ENCODE peak calls at places on chromosomes 6 and 20, in nine cellular contexts. One of them, this sample, is unnamed.

GRCh38 chr6:20691185-20691584 is 156.9 kb downstream of the CDKAL1 start:
- DNase-seq in A673: no peak
- DNase-seq in activated gamma-delta T cell treated with Interleukin-2 at 50 U/mL for 16 hours: no peak
- DNase-seq in PC-3: no peak
- DNase-seq in NCI-H1436 treated with DMSO at 0.1 percent for 48 hours: no peak
- DNase-seq in G401: peak
- DNase-seq in GM04504: no peak
- DNase-seq in H7: no peak
- DNase-seq in upper lobe of right lung: no peak
- DNase-seq in this sample: no peak

GRCh38 chr6:134316733-134317431 is 1.0 kb downstream of the SGK1 start:
- DNase-seq in A673: no peak
- DNase-seq in activated gamma-delta T cell treated with Interleukin-2 at 50 U/mL for 16 hours: no peak
- DNase-seq in PC-3: no peak
- DNase-seq in NCI-H1436 treated with DMSO at 0.1 percent for 48 hours: no peak
- DNase-seq in G401: peak
- DNase-seq in GM04504: no peak
- DNase-seq in H7: no peak
- DNase-seq in upper lobe of right lung: no peak
- DNase-seq in this sample: no peak

GRCh38 chr6:4736371-4736873 is 39.8 kb upstream of the CDYL start:
- DNase-seq in A673: no peak
- DNase-seq in activated gamma-delta T cell treated with Interleukin-2 at 50 U/mL for 16 hours: no peak
- DNase-seq in PC-3: no peak
- DNase-seq in NCI-H1436 treated with DMSO at 0.1 percent for 48 hours: no peak
- DNase-seq in G401: no peak
- DNase-seq in GM04504: no peak
- DNase-seq in H7: no peak
- DNase-seq in upper lobe of right lung: no peak
- DNase-seq in this sample: no peak

GRCh38 chr20:32278199-32278643 is 770 bp downstream of the KIF3B start:
- DNase-seq in A673: no peak
- DNase-seq in activated gamma-delta T cell treated with Interleukin-2 at 50 U/mL for 16 hours: no peak
- DNase-seq in PC-3: no peak
- DNase-seq in NCI-H1436 treated with DMSO at 0.1 percent for 48 hours: no peak
- DNase-seq in G401: no peak
- DNase-seq in GM04504: no peak
- DNase-seq in H7: peak
- DNase-seq in upper lobe of right lung: no peak
- DNase-seq in this sample: no peak

GRCh38 chr6:118464620-118465019 is 83.5 kb upstream of the PLN start:
- DNase-seq in A673: no peak
- DNase-seq in activated gamma-delta T cell treated with Interleukin-2 at 50 U/mL for 16 hours: no peak
- DNase-seq in PC-3: no peak
- DNase-seq in NCI-H1436 treated with DMSO at 0.1 percent for 48 hours: no peak
- DNase-seq in G401: no peak
- DNase-seq in GM04504: no peak
- DNase-seq in H7: no peak
- DNase-seq in upper lobe of right lung: no peak
- DNase-seq in this sample: no peak

GRCh38 chr6:154406301-154406700 is 49.7 kb upstream of the IPCEF1 start:
- DNase-seq in A673: no peak
- DNase-seq in activated gamma-delta T cell treated with Interleukin-2 at 50 U/mL for 16 hours: no peak
- DNase-seq in PC-3: no peak
- DNase-seq in NCI-H1436 treated with DMSO at 0.1 percent for 48 hours: no peak
- DNase-seq in G401: no peak
- DNase-seq in GM04504: no peak
- DNase-seq in H7: no peak
- DNase-seq in upper lobe of right lung: no peak
- DNase-seq in this sample: no peak

GRCh38 chr6:110875548-110876169 is 1.1 kb downstream of the AMD1 start:
- DNase-seq in A673: peak
- DNase-seq in activated gamma-delta T cell treated with Interleukin-2 at 50 U/mL for 16 hours: peak
- DNase-seq in PC-3: no peak
- DNase-seq in NCI-H1436 treated with DMSO at 0.1 percent for 48 hours: no peak
- DNase-seq in G401: peak
- DNase-seq in GM04504: no peak
- DNase-seq in H7: peak
- DNase-seq in upper lobe of right lung: peak
- DNase-seq in this sample: no peak

GRCh38 chr6:167849846-167850459 is 23.2 kb downstream of the AFDN start:
- DNase-seq in A673: no peak
- DNase-seq in activated gamma-delta T cell treated with Interleukin-2 at 50 U/mL for 16 hours: no peak
- DNase-seq in PC-3: peak
- DNase-seq in NCI-H1436 treated with DMSO at 0.1 percent for 48 hours: no peak
- DNase-seq in G401: peak
- DNase-seq in GM04504: no peak
- DNase-seq in H7: no peak
- DNase-seq in upper lobe of right lung: no peak
- DNase-seq in this sample: peak

GRCh38 chr20:45701104-45701503 is 734 bp upstream of the WFDC13 start:
- DNase-seq in A673: no peak
- DNase-seq in activated gamma-delta T cell treated with Interleukin-2 at 50 U/mL for 16 hours: no peak
- DNase-seq in PC-3: no peak
- DNase-seq in NCI-H1436 treated with DMSO at 0.1 percent for 48 hours: no peak
- DNase-seq in G401: no peak
- DNase-seq in GM04504: no peak
- DNase-seq in H7: no peak
- DNase-seq in upper lobe of right lung: no peak
- DNase-seq in this sample: no peak

GRCh38 chr6:128493877-128494276 is 26.5 kb downstream of the PTPRK start:
- DNase-seq in A673: no peak
- DNase-seq in activated gamma-delta T cell treated with Interleukin-2 at 50 U/mL for 16 hours: no peak
- DNase-seq in PC-3: no peak
- DNase-seq in NCI-H1436 treated with DMSO at 0.1 percent for 48 hours: no peak
- DNase-seq in G401: no peak
- DNase-seq in GM04504: no peak
- DNase-seq in H7: no peak
- DNase-seq in upper lobe of right lung: no peak
- DNase-seq in this sample: no peak

GRCh38 chr20:53621482-53622246 is 28.0 kb upstream of the ZNF217 start:
- DNase-seq in A673: peak
- DNase-seq in activated gamma-delta T cell treated with Interleukin-2 at 50 U/mL for 16 hours: no peak
- DNase-seq in PC-3: peak
- DNase-seq in NCI-H1436 treated with DMSO at 0.1 percent for 48 hours: no peak
- DNase-seq in G401: peak
- DNase-seq in GM04504: peak
- DNase-seq in H7: no peak
- DNase-seq in upper lobe of right lung: peak
- DNase-seq in this sample: peak

GRCh38 chr6:3001773-3002293 is 2.1 kb downstream of the NQO2 start:
- DNase-seq in A673: peak
- DNase-seq in activated gamma-delta T cell treated with Interleukin-2 at 50 U/mL for 16 hours: no peak
- DNase-seq in PC-3: peak
- DNase-seq in NCI-H1436 treated with DMSO at 0.1 percent for 48 hours: no peak
- DNase-seq in G401: peak
- DNase-seq in GM04504: peak
- DNase-seq in H7: peak
- DNase-seq in upper lobe of right lung: no peak
- DNase-seq in this sample: peak

GRCh38 chr20:64105846-64106434 is 1.4 kb downstream of the NPBWR2 start:
- DNase-seq in A673: no peak
- DNase-seq in activated gamma-delta T cell treated with Interleukin-2 at 50 U/mL for 16 hours: no peak
- DNase-seq in PC-3: no peak
- DNase-seq in NCI-H1436 treated with DMSO at 0.1 percent for 48 hours: no peak
- DNase-seq in G401: no peak
- DNase-seq in GM04504: no peak
- DNase-seq in H7: no peak
- DNase-seq in upper lobe of right lung: no peak
- DNase-seq in this sample: no peak